ENCODE peak calls at places on chromosomes 7 and 10, in eight cellular contexts. L is HL-60, U is esophagus squamous epithelium, C is IMR-90, F is AG04450, A is psoas muscle, T is lower lobe of right lung, R is upper lobe of right lung. N is an unnamed sample.

GRCh38 chr7:133331861-133332260 is 79.0 kb downstream of the EXOC4 start:
- DNase-seq in L (no peak), U (no peak), C (no peak), F (no peak), A (no peak), T (no peak), R (no peak), N (no peak)

GRCh38 chr10:11446133-11446532 is 165.3 kb downstream of the USP6NL start:
- DNase-seq in L (no peak), U (no peak), C (no peak), F (no peak), A (no peak), T (no peak), R (no peak), N (no peak)

GRCh38 chr7:44581426-44581906 is 565 bp downstream of the TMED4 start:
- DNase-seq in L (no peak), U (no peak), C (no peak), F (no peak), A (no peak), T (no peak), R (no peak), N (peak)

GRCh38 chr7:34315032-34315431 is 343.0 kb upstream of the NPSR1 start:
- DNase-seq in L (no peak), U (no peak), C (peak), F (no peak), A (no peak), T (no peak), R (no peak), N (peak)

GRCh38 chr7:3558410-3558809 is 257.4 kb downstream of the SDK1 start:
- DNase-seq in L (no peak), U (no peak), C (no peak), F (no peak), A (no peak), T (no peak), R (no peak), N (no peak)

GRCh38 chr7:44348300-44348699 is 22.9 kb upstream of the CAMK2B start:
- DNase-seq in L (no peak), U (no peak), C (peak), F (peak), A (no peak), T (no peak), R (no peak), N (peak)

GRCh38 chr7:94701555-94701973 is 45.6 kb upstream of the SGCE start:
- DNase-seq in L (no peak), U (no peak), C (peak), F (no peak), A (no peak), T (no peak), R (no peak), N (peak)

GRCh38 chr7:75762350-75762917 is 9.6 kb downstream of the CCL26 start:
- DNase-seq in L (no peak), U (no peak), C (peak), F (peak), A (no peak), T (no peak), R (no peak), N (peak)

GRCh38 chr7:119925890-119926289 is 347.1 kb upstream of the KCND2 start:
- DNase-seq in L (no peak), U (no peak), C (no peak), F (no peak), A (no peak), T (no peak), R (no peak), N (no peak)

GRCh38 chr10:122044045-122044661 is 55.2 kb downstream of the TACC2 start:
- DNase-seq in L (no peak), U (no peak), C (peak), F (no peak), A (peak), T (no peak), R (no peak), N (peak)

GRCh38 chr10:2938869-2939268 is 128.5 kb upstream of the PFKP start:
- DNase-seq in L (no peak), U (no peak), C (peak), F (no peak), A (no peak), T (no peak), R (no peak), N (no peak)

GRCh38 chr10:17645591-17646345 is 1.8 kb downstream of the STAM start:
- DNase-seq in L (no peak), U (no peak), C (peak), F (no peak), A (no peak), T (no peak), R (no peak), N (no peak)

GRCh38 chr10:74013004-74013403 is 15.1 kb downstream of the VCL start:
- DNase-seq in L (no peak), U (no peak), C (no peak), F (no peak), A (no peak), T (no peak), R (no peak), N (no peak)

GRCh38 chr10:61899045-61899444 is 2.5 kb upstream of the ARID5B start:
- DNase-seq in L (no peak), U (no peak), C (peak), F (no peak), A (no peak), T (no peak), R (no peak), N (peak)

GRCh38 chr10:60340973-60341372 is 48.7 kb downstream of the ANK3 start:
- DNase-seq in L (no peak), U (no peak), C (no peak), F (no peak), A (no peak), T (no peak), R (no peak), N (no peak)

GRCh38 chr7:24979470-24979862 is 512 bp downstream of the OSBPL3 start:
- DNase-seq in L (peak), U (peak), C (peak), F (no peak), A (peak), T (peak), R (peak), N (peak)

GRCh38 chr7:103075337-103075918 is 488 bp downstream of the ARMC10 start:
- DNase-seq in L (no peak), U (peak), C (peak), F (peak), A (peak), T (peak), R (peak), N (peak)

GRCh38 chr10:14340051-14340744 is 9.5 kb upstream of the FRMD4A start:
- DNase-seq in L (no peak), U (no peak), C (no peak), F (no peak), A (no peak), T (no peak), R (no peak), N (no peak)

GRCh38 chr7:138848056-138848975 is 50.3 kb upstream of the ATP6V0A4 start:
- DNase-seq in L (no peak), U (no peak), C (peak), F (no peak), A (no peak), T (no peak), R (no peak), N (no peak)

GRCh38 chr10:44988957-44989620 is 10.5 kb upstream of the DEPP1 start:
- DNase-seq in L (no peak), U (no peak), C (no peak), F (no peak), A (no peak), T (no peak), R (no peak), N (no peak)

GRCh38 chr10:44990965-44991364 is 9.8 kb upstream of the ZNF22 start:
- DNase-seq in L (no peak), U (no peak), C (no peak), F (no peak), A (no peak), T (no peak), R (no peak), N (no peak)

GRCh38 chr10:44991571-44991970 is 9.2 kb upstream of the ZNF22 start:
- DNase-seq in L (no peak), U (no peak), C (no peak), F (no peak), A (no peak), T (no peak), R (no peak), N (no peak)

GRCh38 chr10:44990302-44990655 is 10.4 kb upstream of the ZNF22 start:
- DNase-seq in L (no peak), U (no peak), C (no peak), F (no peak), A (no peak), T (no peak), R (no peak), N (no peak)

DNA sequence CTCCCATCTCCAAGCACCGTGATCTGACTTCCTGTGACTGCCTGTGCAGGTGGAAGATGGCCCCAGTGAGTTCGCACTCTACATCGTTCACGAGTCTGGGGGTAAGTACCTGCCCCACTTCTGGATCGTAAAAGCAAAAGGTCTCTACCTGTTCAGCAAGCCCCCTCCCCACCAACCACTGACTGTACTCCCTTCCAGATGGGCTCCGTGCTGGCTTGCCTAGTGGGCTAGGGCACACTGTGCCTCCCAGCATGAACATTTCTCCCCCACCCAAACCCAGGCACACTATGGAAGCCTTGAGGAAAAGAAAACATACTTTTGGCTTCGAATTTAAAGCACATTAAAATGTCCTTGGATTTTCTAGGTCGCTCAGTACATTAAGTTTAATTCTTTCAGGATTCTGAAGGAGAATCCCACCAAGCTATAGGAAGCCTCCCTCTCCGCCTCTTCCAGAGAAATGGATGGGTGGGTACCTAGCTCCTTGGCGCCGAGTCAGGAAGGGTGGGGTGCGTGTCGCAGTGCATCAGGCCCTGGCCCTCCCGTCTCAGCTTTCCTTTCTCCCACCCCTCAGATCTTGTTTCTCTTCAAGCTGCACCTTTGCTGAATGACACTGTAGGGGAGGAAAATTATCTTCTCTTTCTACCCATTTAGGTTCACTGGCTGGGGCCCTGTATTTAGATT is 11.0 kb upstream of the ZNF22 start:
- DNase-seq in L (no peak), U (no peak), C (no peak), F (no peak), A (no peak), T (no peak), R (no peak), N (no peak)
- H3K4me3 ChIP-seq in L (no peak), U (no peak), C (no peak), F (no peak), A (no peak), T (no peak), R (no peak), N (no peak)

GRCh38 chr10:22301193-22301592 is 15.0 kb upstream of the COMMD3 start:
- DNase-seq in L (no peak), U (no peak), C (no peak), F (no peak), A (no peak), T (no peak), R (no peak), N (peak)
- TF ChIP-seq CTCF in L (no peak), U (no peak), C (no peak), F (peak), A (no peak), T (no peak), R (no peak), N (peak)

GRCh38 chr10:132628966-132629900 is 91.6 kb downstream of the INPP5A start:
- DNase-seq in L (no peak), U (no peak), C (no peak), F (no peak), A (peak), T (no peak), R (peak), N (no peak)

GRCh38 chr10:132627736-132628512 is 90.3 kb downstream of the INPP5A start:
- DNase-seq in L (no peak), U (no peak), C (peak), F (no peak), A (peak), T (peak), R (peak), N (peak)

GRCh38 chr10:132624847-132625839 is 87.6 kb downstream of the INPP5A start:
- DNase-seq in L (no peak), U (no peak), C (peak), F (no peak), A (peak), T (no peak), R (peak), N (no peak)

GRCh38 chr10:132626019-132626760 is 88.6 kb downstream of the INPP5A start:
- DNase-seq in L (no peak), U (no peak), C (no peak), F (no peak), A (peak), T (no peak), R (peak), N (no peak)

GRCh38 chr10:132626761-132627735 is 89.5 kb downstream of the INPP5A start:
- DNase-seq in L (no peak), U (no peak), C (no peak), F (no peak), A (peak), T (no peak), R (peak), N (no peak)
- H3K4me3 ChIP-seq in L (no peak), U (peak), C (no peak), F (no peak), A (peak), T (no peak), R (no peak), N (no peak)

DNA sequence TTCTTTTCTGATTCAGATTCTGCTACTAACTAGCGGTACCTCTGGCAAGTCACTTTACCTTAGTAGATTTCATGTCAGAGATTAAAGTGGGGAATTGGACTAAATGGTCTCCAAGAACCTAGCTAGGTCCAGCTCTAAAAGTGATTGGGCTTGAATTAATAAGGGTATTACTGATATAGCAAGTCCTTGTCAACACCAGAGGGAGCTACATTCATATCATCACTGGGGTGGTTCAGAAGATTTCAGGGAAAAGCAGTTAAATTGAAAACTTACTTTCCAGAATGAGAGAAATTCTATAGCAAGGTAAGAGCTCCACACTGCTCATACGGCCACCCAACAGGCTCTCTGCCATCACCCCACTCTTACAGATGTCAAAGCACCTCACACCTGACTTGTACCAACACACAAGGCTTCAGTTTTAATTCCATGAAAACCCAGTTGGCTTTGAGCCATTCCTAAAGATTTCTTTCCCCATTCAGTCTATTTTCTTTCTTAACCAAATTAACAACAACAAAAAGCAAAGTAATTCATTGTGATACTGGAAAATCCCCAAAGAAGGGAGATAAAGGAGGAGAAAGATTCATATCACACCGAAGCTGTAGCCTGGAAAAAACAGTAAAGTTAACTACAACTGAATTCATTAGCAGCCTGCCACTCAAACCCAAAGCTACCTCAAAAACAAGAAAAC is 38.0 kb upstream of the SPOCK2 start:
- DNase-seq in L (no peak), U (no peak), C (peak), F (peak), A (no peak), T (no peak), R (no peak), N (peak)
- TF ChIP-seq CTCF in L (peak), U (peak), C (peak), F (peak), A (peak), T (peak), R (peak), N (peak)

GRCh38 chr10:123087348-123087747 is 48.4 kb upstream of the HMX3 start:
- DNase-seq in L (no peak), U (no peak), C (no peak), F (no peak), A (no peak), T (no peak), R (no peak), N (no peak)
- H3K4me3 ChIP-seq in L (no peak), U (no peak), C (no peak), F (no peak), A (no peak), T (no peak), R (no peak), N (no peak)

GRCh38 chr7:80334908-80335307 is 177.0 kb downstream of the GNAT3 start:
- DNase-seq in L (no peak), U (no peak), C (no peak), F (no peak), A (no peak), T (no peak), R (no peak), N (no peak)
- TF ChIP-seq CTCF in L (no peak), U (no peak), C (no peak), F (no peak), A (no peak), T (no peak), R (no peak), N (no peak)